ENCODE peak calls at places on chromosome 9, in six cellular contexts. V is HepG2, W is lower leg skin, X is ovary, B is spleen, D is tibial nerve. T is an unnamed sample.

GRCh38 chr9:135294826-135295225 is 184.8 kb upstream of the PPP1R26 start:
- DNase-seq in W (peak), V (no peak), D (no peak), X (no peak), B (peak), T (no peak)

GRCh38 chr9:137406876-137407589 is 15.9 kb downstream of the EXD3 start:
- DNase-seq in X (peak), B (peak), D (no peak), W (peak), V (peak), T (peak)

GRCh38 chr9:76562511-76562911 is 103.5 kb downstream of the GCNT1 start:
- DNase-seq in B (no peak), D (no peak), V (no peak), X (no peak), W (no peak), T (no peak)

GRCh38 chr9:133478851-133479711 is at the start of gene SLC2A6:
- DNase-seq in B (peak), V (peak), W (peak), D (peak), X (peak), T (peak)

GRCh38 chr9:5269249-5269715 is 35.2 kb downstream of the RLN2 start:
- DNase-seq in D (no peak), V (peak), B (no peak), X (no peak), W (no peak), T (no peak)

GRCh38 chr9:129650680-129651235 is 8.8 kb upstream of the ASB6 start:
- DNase-seq in D (no peak), B (no peak), X (no peak), W (no peak), V (no peak), T (no peak)

GRCh38 chr9:95508242-95508967 is 8.4 kb downstream of the PTCH1 start:
- DNase-seq in D (no peak), W (no peak), X (no peak), B (no peak), V (no peak), T (no peak)

GRCh38 chr9:2023042-2023441 is 7.9 kb downstream of the SMARCA2 start:
- DNase-seq in X (no peak), D (no peak), V (no peak), B (no peak), W (no peak), T (no peak)

GRCh38 chr9:114226289-114227055 is 71.1 kb downstream of the COL27A1 start:
- DNase-seq in X (no peak), V (no peak), B (no peak), D (no peak), W (no peak), T (no peak)

GRCh38 chr9:21110708-21111576 is 30.7 kb downstream of the IFNW1 start:
- DNase-seq in B (no peak), W (no peak), D (peak), V (peak), X (no peak), T (no peak)

GRCh38 chr9:35646583-35647265 is 4.0 kb downstream of the SIT1 start:
- DNase-seq in W (peak), D (peak), X (peak), V (peak), B (peak), T (peak)
- TF ChIP-seq POLR2A in W (peak), D (peak), X (peak), V (peak), B (no peak), T (peak)

GRCh38 chr9:97237951-97238851 is 69.3 kb upstream of the CCDC180 start:
- DNase-seq in V (peak), B (peak), D (peak), X (peak), W (peak), T (peak)

DNA sequence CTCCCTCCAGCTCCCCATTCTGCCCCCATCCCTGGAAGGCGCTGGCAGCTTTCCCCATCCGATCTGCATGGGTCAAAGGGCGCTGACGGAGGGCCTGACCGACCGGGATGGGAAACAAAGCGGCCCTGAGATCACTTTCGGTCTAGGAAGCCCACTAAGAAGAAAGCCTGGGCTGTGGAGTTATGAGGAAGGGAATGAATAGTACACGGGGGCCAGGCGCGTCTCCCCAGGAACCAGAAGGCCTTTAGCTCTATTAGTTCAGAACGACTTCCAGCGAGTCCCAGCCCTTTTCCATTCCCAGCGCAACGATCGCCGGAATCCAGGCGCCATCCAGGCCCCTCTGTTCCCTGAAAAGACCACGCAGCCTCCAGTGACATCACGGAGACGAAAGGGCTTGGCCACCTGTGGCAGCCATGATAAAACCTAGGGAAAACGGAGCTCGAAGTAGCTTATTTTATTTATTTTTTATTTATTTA is 70.1 kb upstream of the CCDC180 start:
- DNase-seq in W (no peak), X (no peak), V (peak), B (no peak), D (no peak), T (no peak)
- TF ChIP-seq POLR2A in W (no peak), X (no peak), V (no peak), B (no peak), D (no peak), T (no peak)

GRCh38 chr9:131275332-131276106 is 791 bp downstream of the FAM78A start:
- DNase-seq in D (no peak), V (peak), W (no peak), B (peak), X (no peak), T (peak)

GRCh38 chr9:131273146-131273545 is 3.2 kb downstream of the FAM78A start:
- DNase-seq in W (no peak), X (no peak), B (peak), D (no peak), V (no peak), T (no peak)

GRCh38 chr9:131272212-131272611 is 4.1 kb downstream of the FAM78A start:
- DNase-seq in W (no peak), D (no peak), X (no peak), B (no peak), V (no peak), T (no peak)

GRCh38 chr9:131274674-131275331 is 1.5 kb downstream of the FAM78A start:
- DNase-seq in B (peak), V (no peak), W (no peak), X (no peak), D (peak), T (peak)

DNA sequence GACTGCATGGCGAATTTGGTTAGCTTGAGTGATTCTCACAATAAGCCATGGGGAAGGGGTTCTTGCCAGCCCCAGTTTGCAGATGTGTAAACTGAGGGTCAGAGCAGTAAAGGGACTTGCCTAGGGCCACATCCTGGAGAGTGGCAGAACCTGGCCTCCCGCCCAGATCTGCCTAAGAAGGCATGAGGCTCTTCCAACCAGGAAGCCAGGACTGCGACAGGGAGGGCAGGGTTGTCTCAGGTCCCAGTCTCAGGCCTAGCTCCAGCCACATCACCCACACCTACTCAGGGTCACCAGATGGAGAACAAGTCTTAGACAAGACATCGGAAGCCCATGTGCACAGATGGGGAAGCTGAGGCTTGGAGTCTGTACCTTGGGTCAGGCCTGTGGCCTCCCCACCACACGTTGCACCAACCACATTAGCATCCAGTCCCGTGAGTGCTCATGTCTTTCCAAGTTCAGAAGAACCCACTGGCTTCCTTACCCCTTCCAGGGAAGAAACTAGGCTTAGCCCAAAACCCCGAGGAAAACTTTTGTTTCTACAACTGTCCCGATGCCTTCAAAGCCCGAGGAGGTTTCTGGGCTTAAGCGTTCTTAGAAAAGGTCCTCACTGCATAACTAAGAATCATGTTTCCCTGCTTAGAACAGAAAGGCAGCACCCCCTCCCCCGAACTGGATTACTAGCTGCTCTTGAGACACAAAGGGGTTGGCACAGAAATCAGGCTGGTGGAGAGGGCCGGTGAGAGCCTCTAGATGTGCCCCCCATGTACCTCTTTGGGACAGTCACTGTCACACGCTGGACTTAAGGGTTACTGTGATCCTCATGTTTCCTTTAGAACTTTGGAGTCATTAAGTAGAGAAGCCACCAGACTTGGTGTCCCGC is 2.3 kb downstream of the FAM78A start:
- DNase-seq in W (no peak), D (no peak), V (no peak), X (no peak), B (peak), T (peak)
- TF ChIP-seq POLR2A in W (no peak), D (no peak), V (no peak), X (no peak), B (no peak), T (no peak)

GRCh38 chr9:93317495-93318094 is 133.7 kb downstream of the WNK2 start:
- DNase-seq in B (peak), D (no peak), X (no peak), W (peak), V (no peak), T (peak)
- TF ChIP-seq POLR2A in B (no peak), D (no peak), X (no peak), W (no peak), V (no peak), T (no peak)

GRCh38 chr9:126813072-126813471 is 8.2 kb downstream of the ZBTB43 start:
- DNase-seq in X (no peak), B (no peak), W (no peak), D (no peak), V (no peak), T (no peak)

GRCh38 chr9:126819482-126819881 is 14.6 kb downstream of the ZBTB43 start:
- DNase-seq in X (no peak), V (no peak), W (no peak), B (no peak), D (no peak), T (no peak)

GRCh38 chr9:126822873-126823272 is 18.0 kb downstream of the ZBTB43 start:
- DNase-seq in V (no peak), D (no peak), B (no peak), X (no peak), W (no peak), T (no peak)

GRCh38 chr9:126822278-126822677 is 17.4 kb downstream of the ZBTB43 start:
- DNase-seq in V (no peak), X (no peak), D (no peak), B (no peak), W (no peak), T (no peak)

DNA sequence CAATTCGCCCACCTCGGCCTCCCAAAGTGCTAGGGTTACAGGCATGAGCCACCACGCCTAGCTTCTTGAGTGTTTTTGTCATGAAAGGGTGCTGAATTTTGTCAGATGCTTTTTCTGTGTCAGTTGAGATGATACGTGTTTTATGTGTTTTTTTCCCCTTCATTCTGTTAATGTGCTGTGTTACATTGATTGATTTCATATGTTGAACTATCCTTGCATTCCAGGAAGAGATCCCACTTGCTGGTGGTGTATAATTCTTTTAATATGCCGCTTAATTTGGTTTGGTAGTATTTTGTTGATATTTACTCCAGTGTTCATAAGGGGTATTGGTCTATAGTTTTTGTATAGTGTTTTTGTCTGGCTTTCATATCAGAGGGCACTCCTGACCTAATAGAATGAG is 13.6 kb downstream of the ZBTB43 start:
- DNase-seq in B (no peak), X (no peak), D (no peak), W (no peak), V (no peak), T (no peak)
- TF ChIP-seq POLR2A in B (no peak), X (no peak), D (no peak), W (no peak), V (no peak), T (no peak)

GRCh38 chr9:124348363-124348762 is 66.9 kb downstream of the PSMB7 start:
- DNase-seq in X (no peak), V (no peak), W (no peak), D (no peak), B (no peak), T (no peak)

GRCh38 chr9:124348831-124349230 is 66.4 kb downstream of the PSMB7 start:
- DNase-seq in W (no peak), B (peak), D (no peak), V (no peak), X (no peak), T (peak)

GRCh38 chr9:124347968-124348358 is 67.3 kb downstream of the PSMB7 start:
- DNase-seq in B (peak), X (no peak), V (no peak), D (no peak), W (no peak), T (no peak)

GRCh38 chr9:124346347-124347163 is 68.7 kb downstream of the PSMB7 start:
- DNase-seq in D (no peak), W (no peak), B (peak), X (no peak), V (no peak), T (peak)

DNA sequence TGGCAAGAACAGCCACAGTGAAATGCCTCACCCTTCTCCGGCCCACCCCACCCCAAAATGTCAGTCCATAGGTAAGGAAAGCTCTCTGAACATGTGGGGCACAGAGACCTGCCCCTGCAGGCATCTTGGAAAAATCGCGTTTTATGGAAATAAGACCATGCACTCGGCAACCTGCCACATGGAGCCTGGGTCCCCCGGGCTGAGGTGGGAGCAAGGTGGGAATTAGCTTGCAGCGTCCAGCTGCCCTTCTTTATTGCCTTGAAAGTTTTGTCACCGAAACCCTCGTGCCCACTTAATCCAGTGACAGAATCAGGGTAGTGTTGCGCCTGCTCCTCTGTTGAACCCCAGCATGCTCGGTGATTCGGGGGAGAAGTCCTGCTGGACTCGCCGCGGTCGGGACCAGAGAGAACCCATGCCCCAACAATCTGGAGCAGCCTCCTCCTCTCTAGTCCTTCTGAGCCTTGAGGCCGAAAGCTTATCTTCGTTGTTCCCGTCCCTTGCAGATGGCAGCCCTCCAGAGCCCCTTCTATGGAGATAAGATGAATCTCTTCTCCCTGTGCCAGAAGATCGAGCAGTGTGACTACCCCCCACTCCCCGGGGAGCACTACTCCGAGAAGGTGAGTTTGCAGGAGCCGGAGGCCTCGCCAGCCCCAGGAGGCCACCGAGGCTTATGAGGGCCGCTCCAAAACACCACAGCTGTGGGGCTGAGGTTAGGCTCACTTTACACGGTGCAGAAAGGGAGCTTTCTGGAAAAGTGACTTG is 67.9 kb downstream of the PSMB7 start:
- DNase-seq in D (no peak), W (no peak), B (peak), X (no peak), V (no peak), T (peak)
- TF ChIP-seq POLR2A in D (no peak), W (no peak), B (no peak), X (no peak), V (no peak), T (no peak)

T was measured in Peyer's patch.